ENCODE peak calls at places on chromosomes 2 and 18, in five cellular contexts. V is heart left ventricle, K is transverse colon, R is small intestine, N is psoas muscle. B is an unnamed sample. For H3K9me3, the result is how much of the 10 kb centered on the place peaks cover.

GRCh38 chr2:68272246-68272987 is 20.1 kb upstream of the PPP3R1 start:
- DNase-seq in V (no peak), K (no peak), R (no peak), N (no peak), B (no peak)

GRCh38 chr2:23760746-23761145 is 166.2 kb downstream of the ATAD2B start:
- DNase-seq in V (no peak), K (no peak), R (no peak), N (no peak), B (no peak)

GRCh38 chr18:76401496-76401895 is 93.5 kb downstream of the ZNF516 start:
- DNase-seq in V (no peak), K (no peak), R (no peak), N (no peak), B (no peak)

GRCh38 chr2:217477583-217477982 is 525.2 kb downstream of the TNS1 start:
- DNase-seq in V (no peak), K (no peak), R (no peak), N (no peak), B (no peak)

GRCh38 chr18:54717673-54718435 is 110.4 kb upstream of the RAB27B start:
- DNase-seq in V (no peak), K (no peak), R (peak), N (no peak), B (no peak)

GRCh38 chr2:37168217-37168981 is 11.6 kb upstream of the EIF2AK2 start:
- DNase-seq in V (no peak), K (peak), R (peak), N (no peak), B (no peak)

GRCh38 chr2:170313636-170314348 is 135.8 kb downstream of the MYO3B start:
- DNase-seq in V (no peak), K (no peak), R (no peak), N (no peak), B (no peak)

GRCh38 chr2:76120176-76120575 is 409.5 kb upstream of the GCFC2 start:
- DNase-seq in V (no peak), K (no peak), R (no peak), N (no peak), B (no peak)

GRCh38 chr2:151733781-151734672 is at the start of gene NEB:
- DNase-seq in V (no peak), K (no peak), R (no peak), N (peak), B (no peak)

GRCh38 chr2:191941376-191941775 is 94.5 kb upstream of the CAVIN2 start:
- DNase-seq in V (no peak), K (no peak), R (no peak), N (no peak), B (no peak)

GRCh38 chr18:2994190-2994589 is 18.8 kb downstream of the LPIN2 start:
- DNase-seq in V (no peak), K (no peak), R (no peak), N (no peak), B (no peak)

GRCh38 chr2:100104718-100105677 is 37.4 kb downstream of the AFF3 start:
- DNase-seq in V (no peak), K (no peak), R (no peak), N (no peak), B (no peak)

GRCh38 chr2:208046686-208047085 is 21.4 kb upstream of the PLEKHM3 start:
- DNase-seq in V (no peak), K (no peak), R (no peak), N (no peak), B (no peak)

GRCh38 chr18:53795061-53795460 is 429.4 kb downstream of the MBD2 start:
- DNase-seq in V (no peak), K (no peak), R (no peak), N (no peak), B (no peak)

GRCh38 chr18:49250819-49251388 is 209.5 kb downstream of the DYM start:
- DNase-seq in V (no peak), K (no peak), R (no peak), N (no peak), B (no peak)

GRCh38 chr2:40384714-40385113 is 67.2 kb downstream of the SLC8A1 start:
- DNase-seq in V (no peak), K (no peak), R (peak), N (no peak), B (no peak)

GRCh38 chr2:180733330-180733729 is 247.1 kb upstream of the UBE2E3 start:
- DNase-seq in V (no peak), K (no peak), R (no peak), N (no peak), B (no peak)

GRCh38 chr2:134070281-134070731 is 183.6 kb upstream of the MGAT5 start:
- DNase-seq in V (no peak), K (no peak), R (no peak), N (no peak), B (no peak)

GRCh38 chr2:219274392-219274921 is 4.7 kb upstream of the DNAJB2 start:
- DNase-seq in V (peak), K (no peak), R (no peak), N (no peak), B (peak)

GRCh38 chr2:30026091-30027055 is 105.0 kb upstream of the ALK start:
- DNase-seq in V (peak), K (peak), R (peak), N (peak), B (no peak)

GRCh38 chr18:54090856-54091255 is 133.6 kb downstream of the MBD2 start:
- DNase-seq in V (no peak), K (no peak), R (no peak), N (no peak), B (no peak)

GRCh38 chr2:29597048-29597447 is 324.3 kb downstream of the ALK start:
- DNase-seq in V (no peak), K (no peak), R (no peak), N (no peak), B (no peak)

GRCh38 chr2:111165084-111165483 is 44.4 kb downstream of the BCL2L11 start:
- DNase-seq in V (peak), K (no peak), R (no peak), N (peak), B (no peak)

GRCh38 chr18:48990497-48991298 is 39.9 kb upstream of the SMAD7 start:
- DNase-seq in V (no peak), K (no peak), R (peak), N (no peak), B (peak)

GRCh38 chr2:109432421-109432820 is 181.3 kb downstream of the SEPTIN10 start:
- DNase-seq in V (no peak), K (no peak), R (no peak), N (peak), B (peak)

GRCh38 chr2:157857881-157858280 is 18.2 kb downstream of the ACVR1 start:
- DNase-seq in V (no peak), K (no peak), R (no peak), N (no peak), B (no peak)

GRCh38 chr2:3142961-3143571 is 234.6 kb downstream of the EIPR1 start:
- DNase-seq in V (no peak), K (no peak), R (no peak), N (no peak), B (no peak)

GRCh38 chr2:230408244-230408842 is 7.7 kb upstream of the SP100 start:
- DNase-seq in V (peak), K (no peak), R (no peak), N (peak), B (peak)

GRCh38 chr2:24334245-24334633 is 26.1 kb downstream of the ITSN2 start:
- DNase-seq in V (no peak), K (no peak), R (no peak), N (no peak), B (no peak)

GRCh38 chr2:28282248-28282647 is 110.4 kb upstream of the FOSL2 start:
- DNase-seq in V (no peak), K (no peak), R (no peak), N (no peak), B (no peak)

GRCh38 chr2:165164201-165164600 is 39.6 kb downstream of the SCN3A start:
- DNase-seq in V (no peak), K (no peak), R (no peak), N (no peak), B (no peak)

GRCh38 chr2:216222650-216223352 is 113.7 kb downstream of the XRCC5 start:
- DNase-seq in V (no peak), K (no peak), R (no peak), N (no peak), B (no peak)

GRCh38 chr2:239600194-239600593 is 199.4 kb upstream of the HDAC4 start:
- DNase-seq in V (no peak), K (no peak), R (no peak), N (peak), B (no peak)

GRCh38 chr2:240198226-240198625 is 57.8 kb upstream of the OTOS start:
- DNase-seq in V (no peak), K (no peak), R (no peak), N (no peak), B (peak)

GRCh38 chr2:191863988-191864387 is 17.1 kb upstream of the CAVIN2 start:
- DNase-seq in V (no peak), K (no peak), R (no peak), N (no peak), B (no peak)

GRCh38 chr2:233261819-233262555 is 10.5 kb downstream of the ATG16L1 start:
- DNase-seq in V (no peak), K (no peak), R (no peak), N (no peak), B (no peak)

GRCh38 chr2:226398580-226398979 is 401.0 kb downstream of the IRS1 start:
- DNase-seq in V (no peak), K (no peak), R (no peak), N (no peak), B (no peak)

GRCh38 chr18:31555971-31556747 is 35.5 kb upstream of the TTR start:
- DNase-seq in V (peak), K (peak), R (peak), N (no peak), B (no peak)

DNA sequence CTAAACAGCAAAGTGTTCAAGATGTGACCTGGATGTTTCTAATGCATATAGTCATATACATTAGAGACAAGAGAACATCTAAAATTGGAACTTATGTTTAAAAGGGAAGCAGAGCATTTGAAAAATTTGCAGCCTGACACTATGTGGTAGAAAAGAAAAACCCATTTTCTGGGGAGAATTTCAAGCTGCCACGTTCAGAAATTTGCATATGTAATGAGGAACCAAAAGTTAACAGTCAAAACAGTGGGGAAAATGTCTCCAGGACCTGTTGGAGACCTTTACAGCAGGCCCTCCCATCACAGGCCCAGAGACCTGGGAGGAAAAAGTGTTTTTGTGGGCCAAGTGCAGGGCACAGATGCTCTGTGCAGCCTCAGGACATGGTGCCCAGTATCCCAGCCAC is 8.2 kb upstream of the TMEM18 start:
- DNase-seq in V (no peak), K (no peak), R (no peak), N (no peak), B (no peak)
- H3K9me3 ChIP-seq in V (under half), K (under half), R (under half), N (under half), B (under half)

DNA sequence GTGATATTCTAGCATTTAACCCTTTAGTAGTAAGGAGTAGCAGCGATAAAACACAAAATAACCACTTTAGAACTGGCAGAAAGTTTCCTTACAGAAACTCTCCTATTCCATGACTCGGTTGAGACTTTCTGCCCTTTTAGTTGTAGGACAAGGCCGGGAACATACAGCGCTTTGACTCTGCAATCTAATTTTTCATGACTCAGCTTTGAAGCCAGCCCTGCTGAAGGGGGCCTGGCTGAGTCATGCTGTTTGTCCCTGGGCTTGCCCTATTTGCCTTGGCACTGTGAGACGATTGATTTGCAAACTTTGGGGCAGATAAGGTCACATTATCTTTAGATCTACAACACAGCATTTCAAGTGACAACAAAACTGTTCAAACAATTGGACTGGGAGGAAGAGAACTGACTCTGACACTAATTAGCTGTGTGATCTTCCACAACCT is 238.4 kb downstream of the GCA start:
- DNase-seq in V (no peak), K (no peak), R (peak), N (no peak), B (no peak)
- H3K4me3 ChIP-seq in V (no peak), K (no peak), R (no peak), N (no peak), B (no peak)

GRCh38 chr2:89797320-89798038 is 1106.0 kb downstream of the RPIA start:
- DNase-seq in V (no peak), K (no peak), R (no peak), N (no peak), B (no peak)
- H3K9me3 ChIP-seq in V (half or more), K (under half), R (under half), N (half or more), B (under half)

GRCh38 chr2:31347788-31348187 is 66.8 kb downstream of the XDH start:
- DNase-seq in V (no peak), K (no peak), R (no peak), N (peak), B (no peak)
- H3K4me3 ChIP-seq in V (no peak), K (no peak), R (no peak), N (no peak), B (no peak)

GRCh38 chr2:16221461-16222010 is 281.2 kb downstream of the MYCN start:
- DNase-seq in V (no peak), K (no peak), R (no peak), N (no peak), B (no peak)
- H3K9me3 ChIP-seq in V (under half), K (under half), R (under half), N (under half), B (under half)

DNA sequence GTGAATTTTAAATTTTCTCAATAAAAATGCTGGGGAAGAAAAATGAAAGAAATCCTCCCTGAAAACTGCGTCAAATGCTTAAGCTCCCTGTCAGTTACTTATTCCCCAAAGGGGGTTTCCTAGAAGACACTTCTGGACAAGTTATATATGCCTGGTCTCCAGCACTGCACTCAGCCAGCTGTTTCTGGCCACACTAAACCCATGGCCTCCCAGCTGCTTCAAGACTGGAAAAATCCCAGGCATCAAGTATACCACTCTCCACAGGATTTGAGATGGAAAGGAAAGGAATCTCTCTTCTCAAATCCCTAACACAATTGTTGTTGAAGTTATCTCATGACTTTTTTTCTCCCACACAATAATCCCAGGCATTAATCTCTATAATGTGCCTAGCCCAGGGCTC is 245.7 kb downstream of the NBAS start:
- DNase-seq in V (no peak), K (no peak), R (no peak), N (no peak), B (no peak)
- H3K4me3 ChIP-seq in V (no peak), K (no peak), R (no peak), N (no peak), B (no peak)

GRCh38 chr2:22301251-22301650 is 1083.7 kb upstream of the KLHL29 start:
- DNase-seq in V (no peak), K (no peak), R (no peak), N (no peak), B (no peak)
- H3K9me3 ChIP-seq in V (under half), K (under half), R (under half), N (under half), B (under half)